ENCODE peak calls at places on chromosomes 4 and X, in nine cellular contexts. V, G, Y, W, U, D, P, S and M are unnamed samples.

GRCh38 chr4:2049811-2050210 is 9.3 kb upstream of the NAT8L start:
- DNase-seq in G (no peak), D (no peak), S (no peak), P (no peak), U (no peak), W (no peak), Y (no peak), V (no peak), M (no peak)

GRCh38 chrX:21973321-21974010 is 33.0 kb downstream of the SMS start:
- DNase-seq in S (no peak), G (no peak), V (no peak), P (no peak), W (no peak), D (no peak), U (no peak), Y (no peak), M (no peak)

GRCh38 chr4:128810871-128811570 is 1.5 kb downstream of the JADE1 start:
- DNase-seq in V (peak; percentile 87), U (peak; percentile 87), P (peak; percentile 20), Y (peak; percentile 72), S (peak; percentile 64), G (peak; percentile 81), D (peak; percentile 59), W (peak; percentile 85), M (no peak)

GRCh38 chr4:30537462-30537861 is 182.7 kb upstream of the PCDH7 start:
- DNase-seq in P (peak; percentile 13), U (no peak), W (peak; percentile 87), Y (no peak), S (no peak), V (peak; percentile 95), D (no peak), G (peak; percentile 24), M (no peak)

GRCh38 chr4:157992038-157992706 is 180.7 kb downstream of the GASK1B start:
- DNase-seq in W (peak; percentile 42), D (no peak), Y (peak; percentile 21), V (peak; percentile 46), S (no peak), U (no peak), P (peak; percentile 22), G (peak; percentile 54), M (peak; percentile 70)

GRCh38 chrX:108270739-108271396 is 167.4 kb downstream of the COL4A6 start:
- DNase-seq in Y (peak; percentile 4), U (no peak), V (peak; percentile 4), G (no peak), P (no peak), W (peak; percentile 77), S (no peak), D (no peak), M (no peak)

GRCh38 chr4:151329217-151330007 is 4.0 kb upstream of the SH3D19 start:
- DNase-seq in G (no peak), V (no peak), Y (no peak), D (no peak), U (no peak), W (no peak), P (no peak), S (no peak), M (peak; percentile 54)

GRCh38 chrX:14529288-14529989 is at the start of gene GLRA2:
- DNase-seq in P (no peak), G (no peak), Y (no peak), W (no peak), U (no peak), V (no peak), D (no peak), S (no peak), M (no peak)

GRCh38 chr4:156830356-156830755 is 141.2 kb downstream of the PDGFC start:
- DNase-seq in W (peak; percentile 82), U (no peak), P (no peak), V (peak; percentile 83), G (no peak), S (no peak), D (no peak), Y (no peak), M (no peak)

GRCh38 chr4:3827616-3828492 is 61.7 kb downstream of the ADRA2C start:
- DNase-seq in V (no peak), Y (peak; percentile 32), G (no peak), D (no peak), S (no peak), U (peak; percentile 82), W (peak; percentile 12), P (no peak), M (peak; percentile 92)

GRCh38 chr4:174210952-174211490 is 72.4 kb downstream of the FBXO8 start:
- DNase-seq in S (no peak), V (peak; percentile 11), P (no peak), D (no peak), G (no peak), Y (no peak), W (no peak), U (no peak), M (no peak)

GRCh38 chr4:9703391-9703790 is 78.0 kb upstream of the DRD5 start:
- DNase-seq in V (peak; percentile 21), P (no peak), Y (peak; percentile 33), D (no peak), S (peak; percentile 13), U (peak; percentile 64), W (no peak), G (no peak), M (no peak)

GRCh38 chr4:72110886-72111285 is 79.1 kb downstream of the NPFFR2 start:
- DNase-seq in V (no peak), S (no peak), D (no peak), Y (no peak), G (no peak), U (no peak), W (peak; percentile 46), P (no peak), M (no peak)

GRCh38 chr4:142940614-142941013 is 94.5 kb upstream of the INPP4B start:
- DNase-seq in Y (peak; percentile 73), P (no peak), D (no peak), U (no peak), S (no peak), W (no peak), V (no peak), G (no peak), M (peak; percentile 18)

GRCh38 chr4:10013722-10014121 is 7.6 kb downstream of the SLC2A9 start:
- DNase-seq in U (no peak), P (no peak), W (no peak), V (no peak), D (no peak), Y (no peak), G (no peak), S (no peak), M (peak; percentile 23)

GRCh38 chr4:20422398-20422797 is 170.7 kb downstream of the SLIT2 start:
- DNase-seq in G (no peak), D (no peak), Y (peak; percentile 69), W (peak; percentile 14), P (peak; percentile 22), S (no peak), V (peak; percentile 46), U (no peak), M (peak; percentile 57)

GRCh38 chr4:98232202-98232601 is 29.0 kb upstream of the RAP1GDS1 start:
- DNase-seq in W (no peak), V (no peak), S (no peak), U (no peak), P (no peak), Y (no peak), D (no peak), G (no peak), M (no peak)

GRCh38 chr4:155614111-155614762 is 52.4 kb upstream of the GUCY1A1 start:
- DNase-seq in V (no peak), G (no peak), W (no peak), D (no peak), P (no peak), S (no peak), U (no peak), Y (no peak), M (no peak)

GRCh38 chr4:70892086-70892769 is 9.9 kb upstream of the MOB1B start:
- DNase-seq in S (no peak), W (no peak), Y (no peak), U (no peak), P (no peak), V (no peak), D (no peak), G (no peak), M (no peak)

GRCh38 chr4:5656415-5656814 is 51.9 kb downstream of the EVC2 start:
- DNase-seq in S (no peak), W (no peak), Y (no peak), U (no peak), D (no peak), G (no peak), V (no peak), P (no peak), M (no peak)

GRCh38 chr4:109432676-109433075 is 939 bp upstream of the SEC24B start:
- DNase-seq in P (no peak), G (peak; percentile 39), Y (no peak), D (no peak), W (peak; percentile 73), V (no peak), U (no peak), S (no peak), M (no peak)

GRCh38 chrX:45758319-45758718 is 557.6 kb upstream of the DIPK2B start:
- DNase-seq in S (no peak), Y (no peak), G (peak; percentile 64), D (no peak), P (no peak), U (no peak), W (peak; percentile 95), V (peak; percentile 87), M (no peak)

GRCh38 chrX:97806238-97806637 is 922.5 kb downstream of the RPA4 start:
- DNase-seq in S (no peak), P (no peak), V (peak; percentile 5), G (peak; percentile 11), D (no peak), U (no peak), Y (no peak), W (peak; percentile 61), M (no peak)

GRCh38 chr4:8675383-8675782 is 82.8 kb downstream of the CPZ start:
- DNase-seq in V (no peak), W (no peak), Y (no peak), U (no peak), G (no peak), S (no peak), D (no peak), P (no peak), M (peak; percentile 11)

GRCh38 chrX:72243472-72243871 is 4.6 kb upstream of the ERCC6L start:
- DNase-seq in P (no peak), W (peak; percentile 60), S (no peak), G (no peak), V (no peak), D (no peak), U (no peak), Y (no peak), M (no peak)

GRCh38 chrX:18755651-18756050 is 48.2 kb downstream of the PPEF1 start:
- DNase-seq in D (no peak), S (no peak), V (no peak), Y (no peak), P (no peak), W (no peak), G (no peak), U (no peak), M (no peak)

GRCh38 chr4:123587983-123588494 is 191.4 kb downstream of the SPRY1 start:
- DNase-seq in W (peak; percentile 48), V (no peak), G (peak; percentile 80), D (no peak), P (peak; percentile 73), Y (no peak), U (peak; percentile 63), S (no peak), M (peak; percentile 99)

GRCh38 chrX:53526999-53527398 is 92.8 kb upstream of the HSD17B10 start:
- DNase-seq in P (no peak), G (no peak), Y (no peak), W (no peak), U (no peak), V (no peak), D (no peak), S (no peak), M (no peak)